ENCODE peak calls at places on chromosome 16, in four cellular contexts. I is ecto neural progenitor cell, Y is epithelial cell of esophagus, R is fibroblast of lung. T is an unnamed sample.
A peak's percentile ranks its signal among the peaks of the same experiment; 100 is the strongest.

GRCh38 chr16:30092373-30093010 is 768 bp upstream of the TBX6 start:
- DNase-seq in I (peak; percentile 80), Y (peak; percentile 34), R (peak; percentile 59), T (peak; percentile 45)

GRCh38 chr16:55280622-55281021 is 43.4 kb upstream of the IRX6 start:
- DNase-seq in I (no peak), Y (no peak), R (no peak), T (no peak)

GRCh38 chr16:28990375-28991040 is 5.7 kb downstream of the LAT start:
- DNase-seq in I (no peak), Y (no peak), R (no peak), T (no peak)

GRCh38 chr16:88455610-88456355 is 2.7 kb downstream of the ZFPM1 start:
- DNase-seq in I (peak; percentile 76), Y (peak; percentile 48), R (peak; percentile 33), T (peak; percentile 33)

GRCh38 chr16:88737298-88738166 is 31.2 kb downstream of the CTU2 start:
- DNase-seq in I (peak; percentile 82), Y (peak; percentile 74), R (peak; percentile 79), T (peak; percentile 68)

GRCh38 chr16:6286176-6286575 is 1046.5 kb upstream of the RBFOX1 start:
- DNase-seq in I (no peak), Y (no peak), R (no peak), T (no peak)

GRCh38 chr16:78045865-78046581 is 23.7 kb downstream of the CLEC3A start:
- DNase-seq in I (peak; percentile 96), Y (peak; percentile 43), R (peak; percentile 55), T (peak; percentile 31)

GRCh38 chr16:19481291-19481690 is 40.6 kb downstream of the GDE1 start:
- DNase-seq in I (no peak), Y (no peak), R (no peak), T (no peak)

GRCh38 chr16:31265329-31266245 is 5.8 kb downstream of the ITGAM start:
- DNase-seq in I (no peak), Y (peak; percentile 92), R (no peak), T (peak; percentile 46)

GRCh38 chr16:24348511-24349290 is 92.6 kb downstream of the CACNG3 start:
- DNase-seq in I (no peak), Y (no peak), R (no peak), T (no peak)

GRCh38 chr16:79993810-79994209 is 393.3 kb upstream of the MAF start:
- DNase-seq in I (no peak), Y (no peak), R (no peak), T (no peak)

GRCh38 chr16:29848420-29849297 is 14.4 kb downstream of the CDIPT start:
- DNase-seq in I (peak; percentile 76), Y (peak; percentile 69), R (peak; percentile 70), T (peak; percentile 59)

GRCh38 chr16:59412275-59412841 is 678.2 kb upstream of the GOT2 start:
- DNase-seq in I (no peak), Y (peak; percentile 46), R (peak; percentile 30), T (peak; percentile 54)

GRCh38 chr16:1678500-1679098 is 520 bp downstream of the JPT2 start:
- DNase-seq in I (no peak), Y (peak; percentile 61), R (peak; percentile 31), T (peak; percentile 48)

GRCh38 chr16:19809693-19810092 is 75.0 kb downstream of the GPRC5B start:
- DNase-seq in I (no peak), Y (no peak), R (no peak), T (no peak)

GRCh38 chr16:89880477-89881367 is 7.3 kb downstream of the TCF25 start:
- DNase-seq in I (no peak), Y (peak; percentile 92), R (no peak), T (no peak)

GRCh38 chr16:57711331-57711730 is 16.7 kb downstream of the DRC7 start:
- DNase-seq in I (no peak), Y (no peak), R (no peak), T (no peak)

GRCh38 chr16:55035037-55035436 is 104.4 kb downstream of the IRX5 start:
- DNase-seq in I (peak; percentile 76), Y (peak; percentile 42), R (no peak), T (peak; percentile 3)

GRCh38 chr16:23081675-23082119 is 67.6 kb downstream of the USP31 start:
- DNase-seq in I (no peak), Y (peak; percentile 89), R (no peak), T (no peak)

GRCh38 chr16:424623-425081 is 797 bp upstream of the RAB11FIP3 start:
- DNase-seq in I (no peak), Y (peak; percentile 38), R (peak; percentile 33), T (peak; percentile 36)

GRCh38 chr16:8660841-8661301 is 13.5 kb upstream of the ABAT start:
- DNase-seq in I (peak; percentile 81), Y (peak; percentile 76), R (peak; percentile 53), T (peak; percentile 78)

T was measured in PC-3.